ENCODE peak calls at places on chromosomes 2 and 18, in eight cellular contexts. E, H, Y, U, T, N, M and R are unnamed samples.
A peak's percentile ranks its signal among the peaks of the same experiment; 100 is the strongest.

GRCh38 chr2:69616755-69617154 is 26.8 kb downstream of the AAK1 start:
- DNase-seq in E (no peak), H (no peak), Y (no peak), U (no peak), T (no peak), N (no peak), M (no peak), R (no peak)

GRCh38 chr2:101253013-101253712 is 477 bp downstream of the CNOT11 start:
- DNase-seq in E (peak; percentile 81), H (no peak), Y (peak; percentile 86), U (peak; percentile 76), T (no peak), N (peak; percentile 23), M (peak; percentile 55), R (peak; percentile 22)

GRCh38 chr2:149278146-149278878 is 52.1 kb upstream of the LYPD6 start:
- DNase-seq in E (no peak), H (no peak), Y (no peak), U (no peak), T (no peak), N (no peak), M (no peak), R (no peak)

GRCh38 chr18:500556-501405 is at the start of gene COLEC12:
- DNase-seq in E (peak; percentile 58), H (no peak), Y (no peak), U (peak; percentile 10), T (peak; percentile 42), N (no peak), M (peak; percentile 54), R (no peak)

GRCh38 chr2:106531676-106532075 is 44.5 kb downstream of the CD8B2 start:
- DNase-seq in E (no peak), H (no peak), Y (no peak), U (no peak), T (no peak), N (no peak), M (no peak), R (no peak)

GRCh38 chr2:59249441-59250330 is 1008.6 kb upstream of the FANCL start:
- DNase-seq in E (no peak), H (no peak), Y (no peak), U (no peak), T (no peak), N (no peak), M (no peak), R (no peak)

GRCh38 chr2:11411244-11411643 is 54.7 kb downstream of the E2F6 start:
- DNase-seq in E (no peak), H (no peak), Y (no peak), U (no peak), T (no peak), N (no peak), M (no peak), R (no peak)

GRCh38 chr2:10971855-10972348 is 60.2 kb downstream of the KCNF1 start:
- DNase-seq in E (no peak), H (no peak), Y (no peak), U (no peak), T (no peak), N (no peak), M (no peak), R (no peak)

GRCh38 chr2:96924775-96925747 is 55.2 kb upstream of the SEMA4C start:
- DNase-seq in E (no peak), H (no peak), Y (no peak), U (no peak), T (no peak), N (no peak), M (no peak), R (no peak)

GRCh38 chr2:73088703-73089102 is 17.2 kb upstream of the SFXN5 start:
- DNase-seq in E (no peak), H (no peak), Y (no peak), U (no peak), T (no peak), N (no peak), M (no peak), R (no peak)

GRCh38 chr2:1702186-1702565 is 42.1 kb downstream of the PXDN start:
- DNase-seq in E (no peak), H (no peak), Y (no peak), U (no peak), T (no peak), N (no peak), M (no peak), R (no peak)

GRCh38 chr18:457120-457519 is 43.4 kb downstream of the COLEC12 start:
- DNase-seq in E (no peak), H (no peak), Y (no peak), U (no peak), T (no peak), N (peak; percentile 29), M (peak; percentile 75), R (no peak)

GRCh38 chr2:142426064-142426463 is 295.2 kb upstream of the LRP1B start:
- DNase-seq in E (no peak), H (no peak), Y (no peak), U (no peak), T (no peak), N (no peak), M (no peak), R (no peak)

GRCh38 chr2:217316743-217317142 is 456.9 kb upstream of the TNP1 start:
- DNase-seq in E (no peak), H (peak; percentile 30), Y (no peak), U (no peak), T (no peak), N (no peak), M (no peak), R (no peak)

GRCh38 chr2:26745609-26746327 is 18.3 kb upstream of the SLC35F6 start:
- DNase-seq in E (peak; percentile 91), H (no peak), Y (peak; percentile 93), U (peak; percentile 85), T (peak; percentile 83), N (peak; percentile 80), M (peak; percentile 78), R (no peak)

GRCh38 chr2:191114403-191114886 is 36.3 kb downstream of the STAT4 start:
- DNase-seq in E (no peak), H (peak; percentile 55), Y (no peak), U (no peak), T (no peak), N (no peak), M (no peak), R (no peak)

GRCh38 chr2:177262137-177262536 is 2.4 kb downstream of the NFE2L2 start:
- DNase-seq in E (no peak), H (no peak), Y (no peak), U (no peak), T (no peak), N (no peak), M (no peak), R (no peak)

GRCh38 chr18:5298156-5298852 is 2.8 kb upstream of the ZBTB14 start:
- DNase-seq in E (no peak), H (no peak), Y (no peak), U (no peak), T (peak; percentile 14), N (peak; percentile 28), M (no peak), R (no peak)

GRCh38 chr2:47891369-47892337 is 14.6 kb downstream of the FBXO11 start:
- DNase-seq in E (no peak), H (no peak), Y (no peak), U (no peak), T (no peak), N (no peak), M (no peak), R (no peak)

GRCh38 chr2:9311488-9311887 is 104.9 kb downstream of the ASAP2 start:
- DNase-seq in E (peak; percentile 17), H (no peak), Y (no peak), U (peak; percentile 29), T (no peak), N (peak; percentile 36), M (peak; percentile 60), R (no peak)
- H3K4me1 ChIP-seq in E (peaks cover 19% of the 10 kb centered on the region), H (no peaks in the 10 kb centered on the region), Y (peaks cover 35% of the 10 kb centered on the region), U (peaks cover 34% of the 10 kb centered on the region), T (peaks cover 3% of the 10 kb centered on the region), N (peaks cover 39% of the 10 kb centered on the region), M (peaks cover 49% of the 10 kb centered on the region), R (peaks cover 38% of the 10 kb centered on the region)

DNA sequence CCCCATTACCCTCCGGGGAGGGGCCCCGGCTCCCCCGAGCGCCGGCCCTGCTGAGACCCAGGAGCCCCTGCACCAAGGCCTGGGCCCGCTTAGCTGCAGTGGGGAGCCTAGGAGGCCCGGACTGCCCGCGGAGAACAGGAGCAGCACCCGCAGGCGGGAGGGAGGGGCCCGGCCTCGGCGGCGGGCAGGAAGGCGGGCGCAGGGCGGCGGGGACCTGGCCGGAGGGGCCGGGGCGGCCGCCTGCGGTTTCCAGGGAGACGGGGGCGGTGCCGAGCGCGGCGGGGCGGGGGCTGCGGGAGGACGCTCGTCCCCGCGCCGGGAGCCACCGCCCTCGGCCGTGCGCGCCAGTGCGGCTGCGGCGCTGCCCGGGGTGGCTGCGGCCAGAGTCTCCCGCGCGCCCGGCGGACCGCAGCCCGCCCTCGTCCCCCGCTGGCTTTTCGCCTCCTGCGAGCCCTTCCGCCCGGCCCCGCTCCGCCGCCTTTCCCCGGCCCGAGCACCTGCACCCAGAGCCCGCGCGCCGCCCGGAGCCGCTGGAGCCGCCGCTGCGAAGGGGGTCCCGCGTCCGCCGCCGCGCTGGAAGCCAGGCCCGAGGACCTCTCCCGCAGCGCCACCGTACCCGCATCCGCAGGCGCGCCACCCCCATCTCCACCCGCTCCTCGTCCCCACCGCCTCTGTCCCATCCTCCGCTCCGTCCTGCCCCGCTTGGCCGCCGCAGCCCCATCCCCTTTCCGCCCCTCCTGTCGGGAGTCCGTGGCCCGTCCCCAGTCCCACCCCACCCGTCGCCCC is 17.2 kb downstream of the GPC1 start:
- DNase-seq in E (peak; percentile 84), H (no peak), Y (no peak), U (peak; percentile 68), T (peak; percentile 91), N (no peak), M (peak; percentile 72), R (no peak)
- TF ChIP-seq POLR2A in E (no peak), H (no peak), Y (no peak), U (no peak), T (no peak), N (no peak), M (no peak), R (no peak)

GRCh38 chr2:85435220-85435958 is 16.9 kb downstream of the SH2D6 start:
- DNase-seq in E (peak; percentile 55), H (no peak), Y (no peak), U (no peak), T (no peak), N (no peak), M (no peak), R (no peak)
- H3K4me1 ChIP-seq in E (peaks cover 72% of the 10 kb centered on the region), H (peaks cover 8% of the 10 kb centered on the region), Y (peaks cover 62% of the 10 kb centered on the region), U (peaks cover 50% of the 10 kb centered on the region), T (peaks cover 61% of the 10 kb centered on the region), N (peaks cover 56% of the 10 kb centered on the region), M (peaks cover 52% of the 10 kb centered on the region), R (peaks cover 48% of the 10 kb centered on the region)

DNA sequence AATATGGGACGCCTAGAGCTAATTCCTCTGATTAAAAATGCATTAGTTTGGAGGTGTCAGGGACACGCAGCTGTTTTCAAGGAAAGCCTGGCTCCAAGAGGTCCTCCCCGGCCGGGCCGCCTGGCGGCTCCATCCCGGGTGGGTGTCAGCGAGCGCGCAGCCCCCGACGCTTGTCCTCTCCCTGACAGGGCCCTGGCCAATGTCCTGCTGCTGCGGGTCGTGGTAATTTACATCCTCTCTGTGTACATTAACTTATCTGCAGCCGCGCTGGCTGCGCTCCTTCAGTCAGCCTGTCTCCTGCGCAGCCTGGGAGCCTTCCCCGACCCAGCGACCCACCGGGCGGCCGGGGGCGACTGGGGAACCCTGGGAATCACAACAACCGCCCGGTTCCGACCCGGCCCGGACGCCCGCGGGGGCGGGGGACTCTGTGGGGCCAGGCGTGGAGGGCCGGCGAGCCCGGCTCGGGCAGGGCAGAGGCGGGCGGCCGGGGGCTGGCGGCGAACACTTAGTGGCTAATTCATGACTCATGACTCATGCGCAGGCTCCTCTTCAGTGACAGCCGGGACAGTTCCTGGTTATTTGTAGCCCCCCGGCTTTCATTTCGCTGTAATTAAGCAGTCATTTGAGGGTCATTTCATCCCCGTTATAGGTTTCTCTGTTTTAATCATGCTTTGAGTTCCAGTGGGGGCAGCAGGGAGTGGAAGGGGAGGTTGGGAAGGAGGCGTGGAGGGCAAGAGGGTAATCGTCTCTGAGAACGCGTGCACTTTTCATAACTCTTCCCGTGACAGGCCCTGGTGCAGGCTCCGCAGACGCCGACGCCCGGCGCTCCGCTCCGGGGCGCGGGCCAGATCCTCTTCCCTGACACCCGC is 141.9 kb upstream of the CTAGE1 start:
- DNase-seq in E (peak; percentile 63), H (no peak), Y (no peak), U (peak; percentile 52), T (peak; percentile 68), N (no peak), M (peak; percentile 76), R (no peak)
- TF ChIP-seq POLR2A in E (no peak), H (no peak), Y (no peak), U (no peak), T (no peak), N (no peak), M (peak; percentile 42), R (no peak)